ENCODE peak calls at places on chromosomes 7 and 10, in six cellular contexts. J, S, P, U, G and F are unnamed samples.

GRCh38 chr7:143519411-143520131 is 41.9 kb downstream of the TAS2R41 start:
- DNase-seq in U (no peak), G (peak), J (no peak), S (peak), P (no peak), F (peak)

GRCh38 chr10:68172324-68172723 is 59.6 kb downstream of the ATOH7 start:
- DNase-seq in G (no peak), J (no peak), S (no peak), U (no peak), P (no peak), F (no peak)

GRCh38 chr10:97714401-97715258 is 1.1 kb downstream of the MARVELD1 start:
- DNase-seq in S (peak), J (peak), G (peak), U (peak), P (peak), F (peak)

GRCh38 chr10:115762029-115762428 is 511.0 kb downstream of the GFRA1 start:
- DNase-seq in S (no peak), P (no peak), G (no peak), J (no peak), U (no peak), F (no peak)

GRCh38 chr7:22723171-22723601 is 3.8 kb upstream of the IL6 start:
- DNase-seq in P (no peak), S (no peak), G (peak), J (peak), U (peak), F (peak)

GRCh38 chr7:157250605-157251228 is 86.1 kb upstream of the DNAJB6 start:
- DNase-seq in P (peak), U (no peak), S (peak), G (peak), J (peak), F (peak)

GRCh38 chr10:31749981-31750850 is 178.4 kb downstream of the ARHGAP12 start:
- DNase-seq in S (no peak), U (no peak), G (peak), J (peak), P (peak), F (no peak)

GRCh38 chr10:17503795-17504194 is 49.4 kb upstream of the ST8SIA6 start:
- DNase-seq in G (no peak), P (no peak), J (no peak), U (no peak), S (no peak), F (no peak)

GRCh38 chr10:48470893-48471805 is 133.7 kb downstream of the ARHGAP22 start:
- DNase-seq in P (peak), J (no peak), G (no peak), U (peak), S (peak), F (peak)

GRCh38 chr7:134021861-134022260 is 105.3 kb upstream of the LRGUK start:
- DNase-seq in U (no peak), P (no peak), G (no peak), S (no peak), J (no peak), F (no peak)

GRCh38 chr7:27547401-27547800 is 115.3 kb downstream of the HIBADH start:
- DNase-seq in G (no peak), S (no peak), P (no peak), J (peak), U (no peak), F (peak)

GRCh38 chr7:132206594-132206993 is 369.7 kb downstream of the PLXNA4 start:
- DNase-seq in S (no peak), J (no peak), U (no peak), P (no peak), G (no peak), F (no peak)

GRCh38 chr10:43407148-43407575 is 1.8 kb downstream of the HNRNPF start:
- DNase-seq in U (peak), G (peak), J (peak), S (peak), P (peak), F (peak)

GRCh38 chr7:117659453-117660086 is 179.7 kb downstream of the CFTR start:
- DNase-seq in G (no peak), U (no peak), S (no peak), P (peak), J (no peak), F (peak)

GRCh38 chr10:3324572-3324971 is 152.0 kb upstream of the PITRM1 start:
- DNase-seq in P (no peak), S (no peak), G (no peak), J (no peak), U (no peak), F (no peak)

GRCh38 chr10:71950683-71951082 is 13.5 kb upstream of the CHST3 start:
- DNase-seq in U (no peak), S (peak), P (peak), G (no peak), J (no peak), F (no peak)

GRCh38 chr7:44281811-44282600 is 43.4 kb downstream of the CAMK2B start:
- DNase-seq in P (no peak), G (no peak), U (peak), J (no peak), S (no peak), F (no peak)

GRCh38 chr10:91613411-91614253 is 19.2 kb downstream of the PPP1R3C start:
- DNase-seq in J (peak), P (no peak), G (no peak), U (no peak), S (peak), F (peak)

GRCh38 chr10:36738738-36739431 is 386.5 kb upstream of the ANKRD30A start:
- DNase-seq in P (no peak), S (peak), J (no peak), G (no peak), U (no peak), F (no peak)

GRCh38 chr10:60517805-60518204 is 128.1 kb upstream of the ANK3 start:
- DNase-seq in J (no peak), P (no peak), S (peak), U (no peak), G (no peak), F (no peak)

GRCh38 chr10:70745555-70745954 is 39.6 kb downstream of the TBATA start:
- DNase-seq in S (no peak), G (no peak), P (no peak), J (no peak), U (no peak), F (no peak)

GRCh38 chr7:131690446-131690845 is 134.0 kb upstream of the PODXL start:
- DNase-seq in J (no peak), P (no peak), U (no peak), G (no peak), S (no peak), F (no peak)

GRCh38 chr7:130294314-130294713 is 1.4 kb downstream of the CPA4 start:
- DNase-seq in U (no peak), P (no peak), G (no peak), S (peak), J (no peak), F (no peak)

GRCh38 chr7:26346611-26347200 is 55.0 kb downstream of the SNX10 start:
- DNase-seq in S (peak), J (no peak), G (no peak), P (no peak), U (peak), F (peak)

GRCh38 chr7:128410092-128410665 is 397 bp upstream of the IMPDH1 start:
- DNase-seq in U (peak), G (no peak), P (peak), S (peak), J (peak), F (peak)

GRCh38 chr7:135620980-135621850 is 41.1 kb upstream of the STMP1 start:
- DNase-seq in U (no peak), P (peak), J (peak), G (peak), S (peak), F (peak)

GRCh38 chr10:84008878-84009277 is 130.4 kb upstream of the GHITM start:
- DNase-seq in G (no peak), J (peak), P (no peak), U (peak), S (peak), F (no peak)

GRCh38 chr10:79003183-79004100 is 65.3 kb upstream of the ZMIZ1 start:
- DNase-seq in P (no peak), S (no peak), U (no peak), G (peak), J (no peak), F (no peak)

GRCh38 chr7:116671681-116672595 is at the start of gene MET:
- DNase-seq in U (peak), P (peak), S (peak), G (peak), J (peak), F (peak)

GRCh38 chr7:138979988-138980574 is 1.1 kb downstream of the KIAA1549 start:
- DNase-seq in U (no peak), S (peak), J (no peak), G (no peak), P (no peak), F (no peak)

GRCh38 chr10:110803830-110804338 is 67.8 kb upstream of the PDCD4 start:
- DNase-seq in P (peak), G (no peak), U (no peak), S (peak), J (peak), F (no peak)
- TF ChIP-seq CTCF in P (peak), G (peak), U (peak), S (peak), J (peak), F (peak)

DNA sequence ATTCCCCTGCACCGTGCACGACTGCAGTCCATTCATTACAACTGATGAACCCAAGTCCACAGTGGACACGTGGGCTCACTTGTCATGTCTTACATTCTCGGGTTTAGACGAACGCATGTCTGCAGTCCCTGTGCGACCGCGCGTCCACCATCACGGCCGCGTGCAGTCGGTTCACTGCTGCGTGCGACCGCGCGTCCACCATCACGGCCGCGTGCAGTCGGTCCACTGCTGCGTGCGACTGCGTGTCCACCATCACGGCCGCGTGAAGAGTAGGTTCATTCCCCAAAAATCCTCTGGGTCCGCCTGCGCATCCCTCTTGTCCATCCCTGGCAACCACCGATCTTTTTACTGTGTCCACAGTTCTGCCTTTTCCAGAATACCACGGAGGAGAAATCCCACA is 100.5 kb downstream of the MAD1L1 start:
- DNase-seq in S (no peak), J (no peak), G (no peak), U (no peak), P (no peak), F (no peak)
- H3K4me3 ChIP-seq in S (no peak), J (no peak), G (no peak), U (no peak), P (no peak), F (no peak)

GRCh38 chr10:1419796-1420429 is 317.4 kb downstream of the ADARB2 start:
- DNase-seq in J (no peak), P (no peak), G (no peak), S (no peak), U (no peak), F (no peak)
- TF ChIP-seq CTCF in J (no peak), P (no peak), G (no peak), S (no peak), U (no peak), F (no peak)

DNA sequence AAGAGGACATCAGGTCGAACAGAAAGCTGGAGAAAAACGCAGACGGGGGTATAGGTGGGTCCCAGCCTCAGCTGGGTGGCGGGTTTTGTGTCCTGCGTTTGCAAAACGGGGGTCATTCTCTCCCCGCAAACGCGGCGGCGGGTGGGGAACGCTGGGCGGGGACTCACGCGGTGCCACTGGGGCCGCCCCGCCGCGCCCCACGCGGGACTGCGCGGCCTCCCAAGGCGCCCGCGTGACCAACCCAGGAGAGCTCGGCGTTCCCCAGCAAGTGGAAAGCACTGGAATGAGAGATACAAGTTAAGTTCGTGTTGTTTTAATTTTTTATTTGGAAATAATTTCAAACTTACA is 851 bp upstream of the VIPR2 start:
- DNase-seq in U (no peak), P (no peak), S (no peak), J (no peak), G (no peak), F (no peak)
- H3K4me3 ChIP-seq in U (peak), P (no peak), S (no peak), J (peak), G (peak), F (no peak)